ENCODE peak calls at places on chromosomes 4 and X, in five cellular contexts. C is psoas muscle, T is AG09309, W is Caco-2, X is heart right ventricle. V is an unnamed sample.

GRCh38 chr4:170591076-170591475 is 501.3 kb upstream of the AADAT start:
- DNase-seq in T (no peak), X (no peak), C (no peak), W (no peak), V (no peak)

GRCh38 chr4:75653845-75654503 is 19.2 kb downstream of the G3BP2 start:
- DNase-seq in T (no peak), X (no peak), C (no peak), W (no peak), V (no peak)

GRCh38 chrX:129572422-129572821 is 32.4 kb downstream of the OCRL start:
- DNase-seq in C (no peak), X (no peak), T (no peak), W (no peak), V (no peak)

GRCh38 chrX:109049416-109049815 is 313.1 kb upstream of the IRS4 start:
- DNase-seq in W (no peak), T (no peak), C (no peak), X (no peak), V (no peak)

GRCh38 chr4:184420402-184420801 is 53.9 kb downstream of the IRF2 start:
- DNase-seq in T (no peak), X (no peak), C (no peak), W (no peak), V (no peak)

GRCh38 chrX:153708415-153708814 is 15.8 kb downstream of the BCAP31 start:
- DNase-seq in T (no peak), W (peak), X (peak), C (peak), V (peak)

GRCh38 chr4:163495900-163496299 is 1.4 kb downstream of the TMA16 start:
- DNase-seq in T (no peak), C (no peak), W (no peak), X (no peak), V (no peak)

GRCh38 chrX:17718649-17719165 is 18.6 kb upstream of the SCML1 start:
- DNase-seq in X (no peak), T (no peak), C (no peak), W (no peak), V (no peak)

GRCh38 chr4:79788884-79789283 is 284.1 kb downstream of the ANTXR2 start:
- DNase-seq in W (no peak), T (no peak), C (no peak), X (no peak), V (no peak)

GRCh38 chrX:52359614-52360232 is 9.1 kb upstream of the XAGE2 start:
- DNase-seq in C (no peak), T (no peak), W (no peak), X (no peak), V (no peak)

GRCh38 chr4:168496834-168497233 is at the start of gene PALLD:
- DNase-seq in C (peak), T (no peak), W (no peak), X (peak), V (no peak)

GRCh38 chr4:55337944-55338343 is 8.1 kb upstream of the SRD5A3 start:
- DNase-seq in C (no peak), W (no peak), T (no peak), X (no peak), V (no peak)

GRCh38 chr4:158870282-158871049 is 101.6 kb downstream of the FNIP2 start:
- DNase-seq in T (no peak), C (no peak), X (no peak), W (no peak), V (no peak)

GRCh38 chrX:9598344-9598743 is 133.5 kb downstream of the TBL1X start:
- DNase-seq in T (no peak), C (no peak), W (no peak), X (no peak), V (no peak)

GRCh38 chr4:7828011-7828720 is 111.5 kb downstream of the AFAP1 start:
- DNase-seq in X (peak), T (peak), W (no peak), C (peak), V (no peak)

GRCh38 chrX:66045894-66046293 is 6.0 kb upstream of the VSIG4 start:
- DNase-seq in W (no peak), T (no peak), X (no peak), C (no peak), V (no peak)

GRCh38 chr4:5750052-5750950 is 39.3 kb downstream of the EVC start:
- DNase-seq in X (no peak), C (no peak), T (peak), W (no peak), V (no peak)

GRCh38 chrX:10444204-10444603 is 176.2 kb downstream of the MID1 start:
- DNase-seq in T (no peak), X (no peak), W (peak), C (no peak), V (no peak)

GRCh38 chr4:53688186-53688790 is 97.0 kb upstream of the LNX1 start:
- DNase-seq in X (no peak), T (peak), W (no peak), C (no peak), V (no peak)

GRCh38 chrX:69741706-69742105 is 125.8 kb downstream of the EDA start:
- DNase-seq in W (no peak), X (no peak), T (no peak), C (no peak), V (no peak)

GRCh38 chr4:152039085-152039484 is 278.3 kb upstream of the GATB start:
- DNase-seq in C (no peak), W (no peak), T (no peak), X (no peak), V (no peak)

GRCh38 chr4:88027611-88028608 is 20.5 kb downstream of the PKD2 start:
- DNase-seq in T (peak), X (no peak), C (no peak), W (no peak), V (no peak)

GRCh38 chr4:159227378-159227777 is 124.5 kb downstream of the RAPGEF2 start:
- DNase-seq in T (no peak), C (no peak), W (no peak), X (no peak), V (no peak)

GRCh38 chr4:115360441-115360840 is 247.0 kb upstream of the NDST4 start:
- DNase-seq in W (no peak), C (no peak), X (no peak), T (no peak), V (no peak)

GRCh38 chr4:37889849-37890500 is 909 bp upstream of the TBC1D1 start:
- DNase-seq in C (no peak), T (no peak), X (peak), W (no peak), V (no peak)

GRCh38 chr4:187613089-187613839 is 382.3 kb upstream of the ZFP42 start:
- DNase-seq in C (no peak), X (no peak), W (no peak), T (no peak), V (no peak)

GRCh38 chr4:140044314-140044991 is 109.5 kb downstream of the MAML3 start:
- DNase-seq in T (no peak), W (no peak), X (no peak), C (no peak), V (no peak)

GRCh38 chr4:80125252-80126177 is 52.5 kb upstream of the ANTXR2 start:
- DNase-seq in W (no peak), C (no peak), X (no peak), T (no peak), V (no peak)

GRCh38 chrX:1308476-1308875 is 28.1 kb upstream of the IL3RA start:
- DNase-seq in W (no peak), X (no peak), C (no peak), T (no peak), V (no peak)

GRCh38 chrX:48786825-48787538 is 592 bp downstream of the GATA1 start:
- DNase-seq in X (no peak), C (no peak), W (no peak), T (no peak), V (no peak)

GRCh38 chr4:183264614-183265013 is 55.5 kb downstream of the CLDN22 start:
- DNase-seq in C (no peak), W (no peak), X (no peak), T (no peak), V (no peak)

GRCh38 chrX:109629310-109629709 is 4.3 kb upstream of the KCNE5 start:
- DNase-seq in W (no peak), T (no peak), X (no peak), C (no peak), V (no peak)

GRCh38 chrX:23919706-23920320 is 12.0 kb downstream of the CXorf58 start:
- DNase-seq in X (no peak), W (no peak), C (no peak), T (no peak), V (no peak)

GRCh38 chr4:175770555-175770954 is 41.5 kb downstream of the GPM6A start:
- DNase-seq in C (no peak), T (no peak), X (no peak), W (no peak), V (no peak)

GRCh38 chr4:175776217-175776616 is 35.8 kb downstream of the GPM6A start:
- DNase-seq in C (no peak), X (no peak), W (no peak), T (no peak), V (no peak)

GRCh38 chr4:175767130-175767529 is 44.9 kb downstream of the GPM6A start:
- DNase-seq in W (no peak), X (no peak), C (no peak), T (no peak), V (no peak)

DNA sequence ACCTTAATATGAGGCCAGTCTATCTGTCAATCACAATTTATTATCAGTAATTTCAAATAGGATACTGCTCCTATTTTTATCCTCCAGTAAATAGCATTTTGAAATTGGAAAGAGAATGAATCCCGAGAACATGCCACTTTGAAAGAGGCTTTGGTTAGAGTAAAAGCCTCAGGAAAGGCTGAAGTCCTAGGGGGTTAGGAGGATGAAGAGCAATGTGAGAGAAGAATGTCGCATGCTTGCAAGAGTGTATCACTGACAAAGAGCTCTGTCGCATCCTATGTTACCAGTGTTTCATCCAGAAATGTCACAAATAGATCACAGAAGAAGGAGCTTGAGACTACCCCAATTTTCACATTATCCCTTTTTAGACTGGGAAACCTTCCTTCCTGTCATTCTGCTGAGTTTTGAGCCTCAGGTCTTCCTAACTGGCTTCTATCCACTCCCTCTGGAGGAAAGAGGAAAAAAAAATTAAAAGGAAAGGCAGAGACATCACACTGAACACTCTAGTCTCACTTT is 39.8 kb downstream of the GPM6A start:
- DNase-seq in C (no peak), T (no peak), X (no peak), W (no peak), V (no peak)
- TF ChIP-seq CTCF in C (no peak), T (no peak), X (no peak), W (no peak), V (no peak)

GRCh38 chr4:84634961-84635360 is 52.0 kb downstream of the CDS1 start:
- DNase-seq in T (no peak), C (no peak), X (no peak), W (no peak), V (no peak)

GRCh38 chr4:84638092-84638491 is 55.2 kb downstream of the CDS1 start:
- DNase-seq in C (no peak), W (no peak), T (no peak), X (no peak), V (no peak)

GRCh38 chr4:84631573-84631972 is 48.6 kb downstream of the CDS1 start:
- DNase-seq in C (no peak), X (no peak), T (peak), W (no peak), V (no peak)

DNA sequence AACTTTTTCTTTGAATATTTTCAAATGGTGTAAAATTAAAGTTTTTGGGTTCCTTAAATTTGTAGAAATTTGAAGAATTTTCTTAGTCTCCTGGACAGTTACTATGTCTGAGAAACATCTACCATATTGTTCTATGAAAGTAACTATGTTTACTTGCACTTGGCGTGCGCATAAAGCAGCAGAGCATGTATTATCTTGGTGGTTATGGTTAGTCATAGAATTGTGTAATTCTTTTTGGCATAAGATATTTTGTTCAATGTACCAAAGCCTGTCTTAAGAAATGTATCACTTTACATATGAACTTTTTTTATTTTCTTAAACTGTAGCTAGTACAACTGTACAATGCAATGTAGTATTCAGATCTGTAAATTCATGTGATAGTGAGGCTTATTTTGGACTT is 49.2 kb downstream of the CDS1 start:
- DNase-seq in W (no peak), X (no peak), C (no peak), T (peak), V (no peak)
- TF ChIP-seq CTCF in W (no peak), X (no peak), C (no peak), T (no peak), V (no peak)

DNA sequence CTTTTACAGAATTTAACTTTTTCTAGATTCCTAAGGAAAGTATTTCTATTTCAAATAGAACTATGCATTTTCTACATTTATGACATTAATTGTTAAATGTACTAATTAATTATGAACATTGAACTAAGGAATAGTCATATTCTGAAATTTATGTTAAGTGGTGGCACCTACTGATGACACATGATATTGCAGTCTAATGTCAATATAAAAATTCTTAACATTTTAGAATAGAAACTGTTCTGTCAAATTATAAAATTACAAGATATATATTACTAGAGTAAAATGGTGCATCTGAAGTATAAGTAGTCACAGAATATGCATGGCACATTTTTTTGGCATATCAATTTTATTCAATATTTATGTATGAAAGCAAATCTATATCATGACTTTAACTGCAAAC is 40.2 kb upstream of the NDNF start:
- DNase-seq in X (no peak), W (no peak), T (no peak), C (no peak), V (no peak)
- TF ChIP-seq CTCF in X (peak), W (no peak), T (peak), C (peak), V (peak)

DNA sequence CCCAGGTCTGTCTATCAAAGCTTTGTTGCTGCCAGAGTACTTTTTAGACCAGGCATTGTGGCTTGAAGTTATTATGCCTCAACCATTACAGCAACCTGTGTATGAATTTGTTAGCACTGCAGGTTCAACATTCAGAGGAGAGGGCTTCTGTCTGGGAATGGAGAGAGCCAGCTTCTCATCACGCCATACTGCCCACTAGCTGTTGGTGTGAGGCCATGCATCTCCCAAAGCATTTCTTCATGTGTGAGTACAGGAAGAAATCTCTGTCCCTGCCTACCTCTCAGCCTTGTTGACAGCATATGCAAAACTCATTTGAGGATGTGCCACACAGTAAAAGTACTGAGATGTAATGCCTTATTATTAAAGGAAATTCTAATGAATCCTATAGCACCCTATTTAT is 76.9 kb upstream of the PPARGC1A start:
- DNase-seq in X (no peak), C (no peak), T (no peak), W (no peak), V (no peak)
- TF ChIP-seq CTCF in X (peak), C (peak), T (peak), W (no peak), V (peak)

GRCh38 chr4:127601029-127601428 is 31.7 kb upstream of the INTU start:
- DNase-seq in W (no peak), X (no peak), C (no peak), T (no peak), V (no peak)

GRCh38 chr4:127609484-127609883 is 23.3 kb upstream of the INTU start:
- DNase-seq in T (no peak), W (no peak), X (no peak), C (no peak), V (no peak)

GRCh38 chr4:127606823-127607222 is 25.9 kb upstream of the INTU start:
- DNase-seq in T (no peak), W (no peak), C (no peak), X (no peak), V (no peak)

GRCh38 chr4:127610488-127610887 is 22.3 kb upstream of the INTU start:
- DNase-seq in X (no peak), C (no peak), W (no peak), T (no peak), V (no peak)

DNA sequence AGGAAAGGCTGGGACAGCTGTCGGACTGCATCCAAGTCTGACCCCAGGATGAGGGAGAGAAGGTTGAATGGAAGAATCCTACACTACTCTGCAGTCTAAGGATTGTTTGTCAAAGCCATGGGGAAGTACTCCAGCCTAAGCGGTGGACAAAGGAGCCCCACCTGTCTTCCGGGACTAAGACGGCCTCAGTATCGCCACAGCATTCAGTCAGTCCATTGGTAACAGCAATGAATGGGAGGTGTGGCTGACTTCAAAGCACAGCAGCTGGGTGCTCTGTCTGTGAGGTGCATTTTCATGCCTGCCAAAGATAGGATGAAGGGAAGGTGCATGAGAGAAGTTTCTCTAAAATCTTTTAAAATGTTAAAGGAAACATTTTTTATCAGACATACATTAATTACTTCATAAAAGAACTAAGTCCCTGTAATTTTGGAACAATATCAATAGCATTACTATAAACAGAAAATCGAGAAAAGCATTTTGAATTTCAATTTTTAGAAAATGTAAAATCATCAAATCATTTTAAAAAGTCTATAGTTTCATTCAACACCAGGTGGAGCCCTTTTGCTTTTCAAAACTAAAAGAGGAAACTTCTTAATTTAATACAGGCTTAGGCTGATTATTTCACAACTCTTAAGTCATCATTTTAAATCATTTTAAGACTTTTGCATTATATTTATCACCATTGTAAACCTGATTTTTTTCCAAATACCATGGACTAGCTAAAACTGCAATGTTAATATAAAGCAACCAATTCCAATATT is 27.6 kb upstream of the INTU start:
- DNase-seq in X (no peak), W (no peak), T (no peak), C (no peak), V (no peak)
- TF ChIP-seq CTCF in X (peak), W (peak), T (peak), C (peak), V (peak)

GRCh38 chrX:19381326-19381725 is 37.6 kb downstream of the PDHA1 start:
- DNase-seq in W (no peak), T (no peak), X (no peak), C (no peak), V (no peak)

GRCh38 chrX:19373034-19373891 is 29.5 kb downstream of the PDHA1 start:
- DNase-seq in W (no peak), X (no peak), T (no peak), C (no peak), V (no peak)

GRCh38 chrX:19377799-19378198 is 34.1 kb downstream of the PDHA1 start:
- DNase-seq in W (no peak), X (no peak), C (no peak), T (no peak), V (no peak)

GRCh38 chrX:19372170-19373033 is 28.7 kb downstream of the PDHA1 start:
- DNase-seq in W (peak), C (peak), T (no peak), X (peak), V (peak)

GRCh38 chrX:19375546-19375945 is 31.8 kb downstream of the PDHA1 start:
- DNase-seq in X (no peak), T (no peak), C (no peak), W (no peak), V (no peak)
- TF ChIP-seq CTCF in X (no peak), T (no peak), C (no peak), W (no peak), V (no peak)

DNA sequence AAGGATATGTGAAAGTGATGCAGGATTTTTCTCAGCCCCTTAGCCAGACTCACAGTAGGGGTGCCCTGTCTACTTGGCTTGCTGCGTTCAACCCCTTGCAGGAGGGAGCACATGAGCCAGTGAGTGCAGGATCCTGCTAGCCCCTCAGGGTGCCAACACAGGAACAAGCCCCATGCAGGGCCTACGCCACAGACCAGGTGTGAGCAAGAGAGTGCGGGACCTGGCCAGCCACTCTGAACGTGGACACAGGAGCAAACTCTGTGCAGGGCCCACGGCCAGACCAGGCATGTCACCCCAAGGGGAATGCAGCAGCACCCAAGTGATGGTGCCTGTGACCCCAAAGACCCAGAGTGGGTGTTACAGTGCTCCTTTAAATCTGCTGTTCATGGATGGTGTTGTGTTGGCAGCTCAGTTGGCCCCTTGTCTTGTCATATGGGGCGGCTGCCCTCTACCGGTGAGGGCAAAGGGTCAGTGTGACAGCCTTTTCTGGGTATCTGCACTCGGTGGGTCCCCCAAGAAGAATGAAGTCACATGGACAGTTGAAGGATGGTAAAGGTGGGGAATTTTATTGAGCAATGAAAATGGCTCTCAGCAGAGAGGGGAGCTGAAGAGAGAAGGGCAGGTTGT is 188.4 kb upstream of the MAOA start:
- DNase-seq in C (no peak), W (no peak), T (no peak), X (no peak), V (no peak)
- TF ChIP-seq CTCF in C (no peak), W (no peak), T (no peak), X (no peak), V (no peak)

V was measured in D721Med.